ENCODE peak calls at places on chromosome 18, in nine cellular contexts. F, Z, O, W, H, I, Y, J and P are unnamed samples.

GRCh38 chr18:23998811-23999210 is 15.7 kb upstream of the TTC39C start:
- DNase-seq in F (no peak), Z (peak), O (no peak), W (peak), H (no peak), I (no peak), Y (no peak), J (no peak), P (no peak)

GRCh38 chr18:73168171-73168570 is 300.4 kb upstream of the NETO1 start:
- DNase-seq in F (no peak), Z (no peak), O (no peak), W (no peak), H (no peak), I (no peak), Y (no peak), J (no peak), P (no peak)

GRCh38 chr18:7105268-7105667 is 12.3 kb downstream of the LAMA1 start:
- DNase-seq in F (no peak), Z (no peak), O (no peak), W (no peak), H (no peak), I (no peak), Y (no peak), J (no peak), P (no peak)

GRCh38 chr18:8508320-8508719 is 100.9 kb upstream of the RAB12 start:
- DNase-seq in F (no peak), Z (no peak), O (no peak), W (no peak), H (no peak), I (no peak), Y (no peak), J (no peak), P (no peak)

GRCh38 chr18:51197661-51198424 is at the start of gene MEX3C:
- DNase-seq in F (peak), Z (peak), O (peak), W (peak), H (peak), I (peak), Y (peak), J (peak), P (peak)

GRCh38 chr18:4544131-4544530 is 89.0 kb upstream of the DLGAP1 start:
- DNase-seq in F (no peak), Z (no peak), O (no peak), W (peak), H (no peak), I (no peak), Y (peak), J (no peak), P (no peak)

GRCh38 chr18:75797046-75797445 is 369.5 kb upstream of the SMIM21 start:
- DNase-seq in F (no peak), Z (no peak), O (no peak), W (no peak), H (no peak), I (no peak), Y (no peak), J (no peak), P (no peak)

GRCh38 chr18:57915848-57916596 is 112.9 kb upstream of the ATP8B1 start:
- DNase-seq in F (no peak), Z (no peak), O (peak), W (no peak), H (no peak), I (no peak), Y (peak), J (no peak), P (no peak)

GRCh38 chr18:31102020-31102684 is at the start of gene DSC2:
- DNase-seq in F (peak), Z (peak), O (peak), W (peak), H (no peak), I (peak), Y (no peak), J (no peak), P (no peak)

GRCh38 chr18:49859725-49860124 is 46.4 kb upstream of the ACAA2 start:
- DNase-seq in F (peak), Z (no peak), O (no peak), W (no peak), H (no peak), I (no peak), Y (no peak), J (no peak), P (no peak)

GRCh38 chr18:9596257-9596656 is 18.1 kb downstream of the PPP4R1 start:
- DNase-seq in F (no peak), Z (no peak), O (no peak), W (no peak), H (no peak), I (no peak), Y (peak), J (no peak), P (no peak)

GRCh38 chr18:51110073-51110797 is 80.2 kb downstream of the SMAD4 start:
- DNase-seq in F (peak), Z (peak), O (peak), W (peak), H (peak), I (peak), Y (peak), J (no peak), P (peak)

GRCh38 chr18:12098389-12098788 is 4.7 kb downstream of the ANKRD62 start:
- DNase-seq in F (no peak), Z (no peak), O (no peak), W (no peak), H (no peak), I (no peak), Y (no peak), J (no peak), P (no peak)

GRCh38 chr18:31454066-31454708 is 6.6 kb downstream of the DSG3 start:
- DNase-seq in F (no peak), Z (peak), O (no peak), W (peak), H (no peak), I (no peak), Y (peak), J (no peak), P (no peak)

GRCh38 chr18:69992776-69993175 is 45.1 kb upstream of the CD226 start:
- DNase-seq in F (no peak), Z (no peak), O (no peak), W (no peak), H (no peak), I (no peak), Y (no peak), J (peak), P (no peak)

GRCh38 chr18:40980171-40980570 is 974.9 kb upstream of the PIK3C3 start:
- DNase-seq in F (no peak), Z (no peak), O (no peak), W (no peak), H (no peak), I (no peak), Y (no peak), J (no peak), P (no peak)

GRCh38 chr18:74546751-74547530 is 12.6 kb downstream of the CNDP1 start:
- DNase-seq in F (peak), Z (peak), O (peak), W (no peak), H (no peak), I (no peak), Y (peak), J (peak), P (no peak)

GRCh38 chr18:36153203-36153602 is 23.5 kb downstream of the ELP2 start:
- DNase-seq in F (no peak), Z (no peak), O (no peak), W (no peak), H (no peak), I (no peak), Y (peak), J (peak), P (no peak)

GRCh38 chr18:12821408-12821807 is 62.6 kb downstream of the PTPN2 start:
- DNase-seq in F (no peak), Z (no peak), O (no peak), W (no peak), H (no peak), I (no peak), Y (no peak), J (no peak), P (no peak)

GRCh38 chr18:59357928-59358327 is 1.1 kb downstream of the LMAN1 start:
- DNase-seq in F (no peak), Z (peak), O (no peak), W (no peak), H (no peak), I (no peak), Y (peak), J (no peak), P (no peak)

GRCh38 chr18:26089247-26090129 is 925 bp downstream of the SS18 start:
- DNase-seq in F (no peak), Z (peak), O (no peak), W (peak), H (no peak), I (peak), Y (peak), J (no peak), P (peak)

GRCh38 chr18:31633416-31634330 is 42.0 kb downstream of the TTR start:
- DNase-seq in F (no peak), Z (no peak), O (no peak), W (no peak), H (no peak), I (no peak), Y (no peak), J (no peak), P (no peak)

GRCh38 chr18:49878567-49878966 is 65.2 kb upstream of the ACAA2 start:
- DNase-seq in F (no peak), Z (peak), O (no peak), W (no peak), H (no peak), I (no peak), Y (peak), J (no peak), P (no peak)

GRCh38 chr18:7447629-7448028 is 119.5 kb upstream of the PTPRM start:
- DNase-seq in F (no peak), Z (no peak), O (no peak), W (no peak), H (no peak), I (no peak), Y (peak), J (no peak), P (no peak)

GRCh38 chr18:36095936-36096519 is 28.7 kb upstream of the RPRD1A start:
- DNase-seq in F (no peak), Z (peak), O (no peak), W (peak), H (no peak), I (no peak), Y (peak), J (peak), P (no peak)

GRCh38 chr18:35756506-35757117 is 175.1 kb downstream of the GALNT1 start:
- DNase-seq in F (peak), Z (peak), O (peak), W (peak), H (peak), I (peak), Y (peak), J (peak), P (no peak)

GRCh38 chr18:78087338-78087737 is 837.7 kb downstream of the GALR1 start:
- DNase-seq in F (no peak), Z (no peak), O (no peak), W (no peak), H (no peak), I (no peak), Y (no peak), J (no peak), P (no peak)
- TF ChIP-seq CTCF in F (no peak), Z (no peak), O (no peak), W (no peak), H (no peak), I (no peak), Y (no peak), J (no peak), P (no peak)

GRCh38 chr18:666177-666576 is 8.7 kb downstream of the TYMS start:
- DNase-seq in F (no peak), Z (no peak), O (no peak), W (no peak), H (no peak), I (no peak), Y (no peak), J (no peak), P (no peak)
- TF ChIP-seq CTCF in F (no peak), Z (no peak), O (no peak), W (no peak), H (no peak), I (no peak), Y (peak), J (peak), P (no peak)

GRCh38 chr18:47928466-47928865 is 2.0 kb downstream of the SMAD2 start:
- DNase-seq in F (no peak), Z (no peak), O (no peak), W (no peak), H (peak), I (no peak), Y (peak), J (no peak), P (no peak)

GRCh38 chr18:47931707-47932103 is 1.2 kb upstream of the SMAD2 start:
- DNase-seq in F (peak), Z (no peak), O (peak), W (peak), H (peak), I (no peak), Y (peak), J (no peak), P (peak)

GRCh38 chr18:47929681-47930085 is 776 bp downstream of the SMAD2 start:
- DNase-seq in F (no peak), Z (no peak), O (no peak), W (no peak), H (no peak), I (no peak), Y (peak), J (peak), P (no peak)

GRCh38 chr18:47930844-47931706 is 616 bp upstream of the SMAD2 start:
- DNase-seq in F (peak), Z (peak), O (peak), W (peak), H (peak), I (peak), Y (peak), J (peak), P (peak)

DNA sequence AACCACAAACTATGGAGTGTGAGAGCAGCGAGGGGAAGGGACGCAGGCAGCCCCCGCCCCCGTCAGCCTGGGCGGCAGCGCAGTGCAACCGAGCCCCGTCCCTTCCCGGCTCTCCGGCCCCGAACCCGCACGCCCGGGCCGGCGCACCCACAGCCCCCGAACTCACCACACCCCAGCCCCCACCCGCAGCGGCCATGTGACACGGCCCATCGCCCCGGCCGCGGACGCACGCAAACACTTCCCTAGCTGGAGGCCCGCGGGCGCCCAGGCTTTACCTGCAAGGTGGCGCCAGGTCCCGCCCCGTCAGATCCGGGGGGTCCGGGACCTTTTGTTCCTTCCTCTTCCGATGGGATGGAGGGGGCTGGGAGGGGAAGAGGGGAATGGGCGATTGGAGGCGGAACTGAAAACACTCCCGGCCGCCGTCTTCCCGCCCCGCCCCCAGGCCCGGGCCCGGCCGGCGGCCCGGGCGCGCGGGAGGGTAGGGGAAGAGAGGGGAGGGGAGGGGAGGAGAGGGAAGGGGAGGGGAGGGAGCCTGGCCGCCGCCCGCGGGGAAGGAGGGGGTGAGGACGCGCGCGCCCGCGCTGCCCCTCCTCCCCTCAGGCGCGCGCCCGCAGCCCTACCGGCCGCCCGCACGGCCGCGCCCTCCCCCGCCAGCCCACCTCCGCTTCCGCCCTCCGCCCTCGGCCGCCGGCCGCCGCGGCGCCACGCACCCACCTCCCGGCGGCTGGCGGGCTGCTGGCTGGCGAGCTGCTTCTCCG is at the start of gene SMAD2:
- DNase-seq in F (peak), Z (peak), O (peak), W (peak), H (peak), I (peak), Y (peak), J (peak), P (peak)
- TF ChIP-seq CTCF in F (no peak), Z (no peak), O (no peak), W (no peak), H (no peak), I (no peak), Y (no peak), J (no peak), P (no peak)

GRCh38 chr18:79788096-79789085 is 9.3 kb upstream of the KCNG2 start:
- DNase-seq in F (no peak), Z (peak), O (no peak), W (no peak), H (no peak), I (peak), Y (no peak), J (no peak), P (no peak)
- TF ChIP-seq CTCF in F (no peak), Z (no peak), O (no peak), W (no peak), H (no peak), I (no peak), Y (no peak), J (no peak), P (no peak)

DNA sequence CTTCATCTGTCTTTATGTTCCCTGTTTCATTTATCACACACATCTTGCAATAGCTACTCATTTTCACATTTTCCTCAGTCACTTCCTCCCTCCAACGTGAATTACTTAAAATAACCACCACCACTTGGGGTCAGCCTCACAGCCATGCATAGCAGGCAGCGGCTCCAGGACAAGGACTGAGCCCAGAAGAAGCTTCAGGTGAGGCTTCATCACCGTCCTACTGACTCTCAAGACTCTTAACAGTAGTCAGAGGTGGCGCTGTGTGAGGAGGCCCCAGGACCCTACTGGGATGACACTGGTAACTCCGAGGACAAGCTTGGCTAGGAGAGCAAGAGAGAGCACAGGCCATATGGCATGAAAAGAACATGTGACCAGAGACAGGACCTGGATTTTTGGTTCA is 15.5 kb upstream of the ST8SIA5 start:
- DNase-seq in F (no peak), Z (no peak), O (no peak), W (no peak), H (no peak), I (no peak), Y (no peak), J (no peak), P (no peak)
- TF ChIP-seq CTCF in F (no peak), Z (no peak), O (no peak), W (no peak), H (no peak), I (no peak), Y (no peak), J (no peak), P (no peak)

DNA sequence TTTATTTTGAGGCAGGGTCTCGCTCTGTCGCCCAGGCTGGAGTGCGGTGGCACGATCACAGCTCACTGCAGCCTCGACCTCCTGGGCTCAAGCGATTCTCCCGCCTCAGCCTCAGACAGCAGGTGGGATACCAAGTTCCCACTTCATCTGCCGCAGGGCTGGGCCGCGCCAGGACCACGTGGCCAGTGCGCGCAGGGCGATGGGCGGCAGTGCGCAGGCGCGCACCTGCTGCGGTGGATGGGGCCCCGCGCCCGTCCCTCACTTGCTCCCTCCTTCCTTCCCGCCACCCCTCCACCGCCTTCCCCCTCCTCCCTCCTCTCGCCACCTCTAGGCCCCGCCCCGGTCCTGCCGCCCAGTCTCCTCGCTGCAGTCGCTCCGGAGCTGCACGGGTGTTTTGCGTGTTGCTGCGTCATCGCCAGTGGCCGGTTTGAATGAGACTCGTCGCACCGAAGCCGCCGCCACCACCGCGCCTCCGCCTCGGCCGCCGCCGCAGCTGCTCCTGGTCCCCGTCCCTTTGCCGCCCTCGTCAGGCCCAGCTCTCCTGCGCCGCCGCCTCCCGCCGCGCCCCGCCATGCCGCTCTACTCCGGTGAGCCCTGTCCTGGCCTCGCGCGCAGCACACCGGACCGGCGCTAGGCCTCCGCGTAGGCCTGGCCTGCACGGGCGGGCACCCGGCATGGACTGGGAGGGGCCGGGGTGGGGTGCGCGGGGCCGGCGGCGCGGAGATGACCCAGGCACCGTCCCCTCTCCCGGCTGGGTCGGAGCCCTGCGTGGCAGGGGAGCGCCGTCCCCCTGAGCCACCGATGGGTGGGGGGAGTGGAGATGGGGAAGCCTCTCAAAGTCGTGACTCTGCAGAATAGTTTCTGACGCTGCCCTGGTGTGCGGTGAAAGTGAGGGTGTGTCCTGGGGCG is at the start of gene USP14:
- DNase-seq in F (peak), Z (peak), O (peak), W (peak), H (peak), I (peak), Y (peak), J (peak), P (peak)
- TF ChIP-seq CTCF in F (no peak), Z (no peak), O (no peak), W (no peak), H (no peak), I (no peak), Y (no peak), J (no peak), P (no peak)